ENCODE peak calls at places on chromosome 2, in nine cellular contexts. E, Q, H, F, Z, P, O, I and V are unnamed samples.

GRCh38 chr2:30686000-30686399 is 121.2 kb downstream of the CAPN13 start:
- DNase-seq in I (no peak), Q (no peak), F (peak), H (no peak), P (peak), E (no peak), Z (no peak), O (peak), V (no peak)

GRCh38 chr2:146438246-146438645 is 1406.6 kb upstream of the ACVR2A start:
- DNase-seq in F (no peak), H (no peak), E (no peak), Q (no peak), Z (no peak), P (no peak), I (no peak), O (no peak), V (no peak)

GRCh38 chr2:61017003-61017555 is 441 bp upstream of the PEX13 start:
- DNase-seq in I (peak), P (peak), Q (peak), H (peak), F (peak), Z (peak), E (peak), O (peak), V (peak)

GRCh38 chr2:212606232-212606631 is 67.6 kb upstream of the ERBB4 start:
- DNase-seq in F (no peak), E (no peak), Z (no peak), Q (no peak), O (no peak), H (no peak), P (no peak), I (no peak), V (no peak)

GRCh38 chr2:132448331-132448730 is 31.7 kb downstream of the GPR39 start:
- DNase-seq in H (no peak), P (no peak), Z (no peak), Q (no peak), F (peak), I (no peak), E (no peak), O (no peak), V (no peak)

GRCh38 chr2:163481515-163481914 is 254.3 kb downstream of the FIGN start:
- DNase-seq in P (no peak), Z (no peak), H (no peak), Q (no peak), O (no peak), I (no peak), E (no peak), F (no peak), V (no peak)

GRCh38 chr2:217527586-217528202 is 475.1 kb downstream of the TNS1 start:
- DNase-seq in Z (no peak), P (no peak), H (no peak), I (no peak), O (no peak), E (no peak), Q (no peak), F (no peak), V (no peak)

GRCh38 chr2:216621292-216621691 is 11.9 kb upstream of the IGFBP2 start:
- DNase-seq in Z (peak), H (no peak), F (no peak), P (no peak), O (no peak), I (no peak), Q (peak), E (no peak), V (no peak)

GRCh38 chr2:143468341-143468888 is 339.2 kb downstream of the ARHGAP15 start:
- DNase-seq in O (no peak), H (no peak), F (no peak), E (no peak), Q (no peak), P (no peak), I (no peak), Z (no peak), V (no peak)

GRCh38 chr2:168404764-168405163 is 51.3 kb upstream of the CERS6 start:
- DNase-seq in E (peak), H (no peak), P (no peak), O (no peak), F (no peak), Z (peak), Q (no peak), I (no peak), V (no peak)

GRCh38 chr2:219386532-219387280 is 1.0 kb downstream of the DNPEP start:
- DNase-seq in P (no peak), O (no peak), E (no peak), Q (no peak), F (no peak), H (no peak), Z (no peak), I (peak), V (no peak)

GRCh38 chr2:30981519-30981918 is 156.7 kb downstream of the GALNT14 start:
- DNase-seq in P (no peak), O (no peak), Q (peak), H (no peak), F (no peak), E (no peak), I (no peak), Z (no peak), V (no peak)

GRCh38 chr2:226354434-226354833 is 445.2 kb downstream of the IRS1 start:
- DNase-seq in O (no peak), E (no peak), Z (no peak), I (no peak), Q (no peak), P (no peak), H (no peak), F (no peak), V (no peak)

GRCh38 chr2:135615404-135615803 is 84.1 kb downstream of the R3HDM1 start:
- DNase-seq in Q (no peak), F (no peak), I (no peak), Z (no peak), E (no peak), P (no peak), O (no peak), H (no peak), V (no peak)

GRCh38 chr2:186605041-186605440 is 15.2 kb downstream of the ITGAV start:
- DNase-seq in Z (no peak), E (no peak), Q (no peak), P (no peak), O (no peak), I (no peak), H (no peak), F (no peak), V (no peak)

GRCh38 chr2:127094509-127095366 is 12.2 kb downstream of the BIN1 start:
- DNase-seq in Q (peak), O (peak), F (no peak), E (peak), I (peak), H (no peak), Z (peak), P (no peak), V (peak)

GRCh38 chr2:40106061-40106460 is 327.0 kb upstream of the THUMPD2 start:
- DNase-seq in E (no peak), Q (no peak), Z (no peak), F (no peak), I (no peak), P (no peak), O (no peak), H (no peak), V (no peak)

DNA sequence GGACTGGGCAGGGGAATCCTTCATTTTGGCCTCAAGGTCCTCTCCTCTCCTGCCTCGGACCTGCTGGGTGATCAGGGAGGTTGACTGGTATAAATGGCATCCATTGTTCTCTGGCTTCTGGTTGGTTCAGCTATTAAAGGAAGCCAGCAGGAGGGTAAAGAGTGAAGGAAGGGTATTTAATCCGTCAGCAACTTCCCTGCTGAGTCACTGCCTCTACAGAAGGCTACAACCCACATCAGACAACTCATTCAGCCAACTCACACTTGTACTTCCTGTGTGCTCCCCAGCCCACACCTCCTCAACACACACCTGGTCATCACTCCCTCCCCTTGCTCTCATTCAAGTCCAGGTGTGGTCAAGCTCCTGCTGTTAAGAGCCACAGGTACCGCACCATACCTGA is 68.3 kb upstream of the MRPS9 start:
- DNase-seq in O (no peak), P (peak), I (no peak), F (no peak), Q (no peak), Z (no peak), E (no peak), H (no peak), V (no peak)
- TF ChIP-seq POLR2A in O (no peak), P (no peak), I (no peak), F (no peak), Q (no peak), Z (no peak), E (no peak), H (no peak), V (no peak)

DNA sequence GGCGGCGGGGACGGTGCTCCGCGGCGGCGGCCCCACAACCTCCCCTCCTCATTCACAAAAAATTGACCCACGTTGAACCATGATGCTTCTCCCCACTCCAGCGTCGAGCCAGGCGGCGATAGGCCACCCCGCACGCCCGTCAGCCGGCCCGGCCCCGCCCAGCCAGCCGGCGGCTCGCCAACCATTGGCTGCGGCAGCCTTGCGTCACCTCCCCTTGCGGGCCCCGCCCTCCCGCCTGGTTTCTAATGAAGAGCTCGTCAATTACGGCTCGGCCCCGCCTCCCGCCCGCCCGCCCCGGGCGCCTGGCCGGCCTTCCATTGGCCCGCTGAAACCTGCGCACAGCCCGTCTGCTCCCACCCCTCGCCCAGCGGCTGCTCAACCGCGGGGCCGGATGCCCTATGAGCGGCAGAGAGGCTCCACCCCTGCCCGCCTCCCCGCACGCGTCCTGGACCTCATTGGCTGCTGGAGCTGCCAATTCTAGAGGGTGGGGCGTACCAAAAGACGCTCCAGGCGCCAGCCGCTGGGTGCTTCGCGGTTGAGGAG is at the start of gene HDAC4:
- DNase-seq in E (peak), O (peak), Z (peak), F (peak), Q (peak), I (peak), H (peak), P (peak), V (peak)
- TF ChIP-seq POLR2A in E (no peak), O (no peak), Z (no peak), F (no peak), Q (peak), I (no peak), H (peak), P (peak), V (no peak)

GRCh38 chr2:28390241-28390856 is 2.3 kb upstream of the FOSL2 start:
- DNase-seq in F (no peak), O (peak), E (peak), H (peak), P (peak), Z (peak), I (peak), Q (peak), V (peak)

GRCh38 chr2:28393115-28393836 is 618 bp downstream of the FOSL2 start:
- DNase-seq in P (peak), O (peak), Z (peak), H (peak), I (peak), E (peak), F (no peak), Q (peak), V (peak)

GRCh38 chr2:28390857-28391563 is 1.6 kb upstream of the FOSL2 start:
- DNase-seq in Z (peak), Q (peak), I (peak), P (peak), E (peak), H (peak), F (no peak), O (peak), V (peak)

GRCh38 chr2:28392297-28393114 is at the start of gene FOSL2:
- DNase-seq in O (peak), H (peak), Q (peak), Z (peak), P (peak), E (peak), F (peak), I (peak), V (peak)

GRCh38 chr2:28391564-28392296 is 928 bp upstream of the FOSL2 start:
- DNase-seq in O (peak), P (peak), H (peak), F (no peak), I (peak), Q (peak), Z (peak), E (peak), V (peak)
- TF ChIP-seq POLR2A in O (no peak), P (no peak), H (no peak), F (no peak), I (peak), Q (peak), Z (no peak), E (no peak), V (peak)

GRCh38 chr2:231056453-231057416 is at the start of gene PSMD1:
- DNase-seq in H (peak), E (peak), F (no peak), Q (peak), I (peak), P (peak), Z (peak), O (peak), V (peak)
- TF ChIP-seq POLR2A in H (no peak), E (peak), F (no peak), Q (no peak), I (peak), P (peak), Z (no peak), O (peak), V (no peak)

GRCh38 chr2:25386662-25387478 is 45.1 kb upstream of the DNMT3A start:
- DNase-seq in E (no peak), H (peak), I (peak), P (no peak), Z (no peak), F (peak), O (no peak), Q (no peak), V (no peak)

GRCh38 chr2:25388491-25388890 is 46.8 kb upstream of the DNMT3A start:
- DNase-seq in F (peak), O (no peak), I (peak), P (no peak), Q (no peak), Z (no peak), E (no peak), H (no peak), V (no peak)

GRCh38 chr2:25389161-25389560 is 47.4 kb upstream of the DNMT3A start:
- DNase-seq in Q (no peak), P (no peak), E (no peak), Z (no peak), F (peak), H (no peak), I (peak), O (no peak), V (no peak)

GRCh38 chr2:25383806-25384205 is 42.1 kb upstream of the DNMT3A start:
- DNase-seq in H (peak), F (no peak), E (no peak), O (no peak), Z (no peak), I (peak), Q (no peak), P (no peak), V (no peak)

DNA sequence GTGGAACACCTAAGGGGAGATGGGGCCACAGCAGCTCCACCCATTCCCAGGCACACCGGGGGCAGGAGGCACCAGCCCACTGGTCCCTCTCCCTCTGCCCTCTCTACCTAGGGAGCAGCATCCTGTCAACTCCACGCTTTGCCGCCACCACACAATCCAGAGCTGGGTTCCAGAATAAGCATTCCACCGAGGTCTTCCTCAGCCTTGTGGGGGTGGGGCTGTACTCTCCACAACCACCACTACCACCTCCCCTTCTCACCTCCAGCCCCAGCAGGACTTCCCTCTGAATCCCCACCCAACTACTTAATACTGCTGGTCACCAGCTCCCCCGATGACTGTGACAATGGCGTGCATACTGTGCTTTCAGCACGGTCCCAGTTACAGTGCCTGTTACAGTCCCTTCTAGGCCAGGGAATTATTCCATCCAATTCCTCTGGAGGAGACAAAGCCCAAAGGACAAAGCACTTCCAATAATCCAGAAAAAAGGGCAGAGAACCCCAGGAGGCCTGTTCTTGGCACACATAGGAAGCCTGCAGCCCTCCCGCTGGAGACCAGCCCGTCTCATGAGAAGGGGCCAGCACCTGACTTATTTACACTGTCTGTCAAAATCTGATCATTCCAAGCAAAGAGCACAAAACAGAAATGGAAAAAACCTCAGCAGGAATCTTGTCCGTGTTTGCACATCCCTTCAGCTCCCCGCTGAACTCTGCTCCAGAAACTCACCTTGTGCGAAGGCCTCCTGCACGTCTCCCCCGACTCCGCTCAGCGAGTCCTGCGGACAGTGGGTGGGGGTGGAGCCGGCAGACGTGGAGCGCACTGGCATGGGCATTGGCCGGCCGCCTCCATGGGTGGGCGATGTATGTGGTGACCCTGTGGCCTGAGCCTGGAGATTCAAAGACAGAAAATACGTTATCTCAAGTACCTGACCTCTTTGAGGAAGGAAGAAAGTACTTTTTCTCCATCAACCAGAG is 46.0 kb upstream of the DNMT3A start:
- DNase-seq in H (peak), Z (no peak), F (peak), P (no peak), Q (no peak), O (no peak), I (peak), E (no peak), V (no peak)
- TF ChIP-seq POLR2A in H (no peak), Z (no peak), F (no peak), P (no peak), Q (no peak), O (no peak), I (no peak), E (no peak), V (no peak)

GRCh38 chr2:10132043-10132575 is 9.6 kb downstream of the RRM2 start:
- DNase-seq in H (peak), Q (no peak), O (peak), E (no peak), F (no peak), P (no peak), I (no peak), Z (no peak), V (no peak)

GRCh38 chr2:10133007-10133647 is 10.6 kb downstream of the RRM2 start:
- DNase-seq in Z (no peak), H (peak), Q (no peak), E (no peak), P (no peak), I (no peak), O (peak), F (no peak), V (no peak)

GRCh38 chr2:10129490-10129889 is 7.0 kb downstream of the RRM2 start:
- DNase-seq in H (peak), Z (no peak), Q (no peak), I (no peak), O (peak), E (no peak), F (no peak), P (no peak), V (no peak)

GRCh38 chr2:10135296-10136089 is 13.0 kb downstream of the RRM2 start:
- DNase-seq in P (peak), Q (no peak), I (no peak), H (peak), E (no peak), F (no peak), Z (no peak), O (peak), V (no peak)

GRCh38 chr2:10132596-10132995 is 10.1 kb downstream of the RRM2 start:
- DNase-seq in O (peak), Z (no peak), H (peak), E (no peak), Q (no peak), I (no peak), F (no peak), P (no peak), V (no peak)
- TF ChIP-seq POLR2A in O (peak), Z (no peak), H (no peak), E (no peak), Q (no peak), I (no peak), F (no peak), P (no peak), V (no peak)

DNA sequence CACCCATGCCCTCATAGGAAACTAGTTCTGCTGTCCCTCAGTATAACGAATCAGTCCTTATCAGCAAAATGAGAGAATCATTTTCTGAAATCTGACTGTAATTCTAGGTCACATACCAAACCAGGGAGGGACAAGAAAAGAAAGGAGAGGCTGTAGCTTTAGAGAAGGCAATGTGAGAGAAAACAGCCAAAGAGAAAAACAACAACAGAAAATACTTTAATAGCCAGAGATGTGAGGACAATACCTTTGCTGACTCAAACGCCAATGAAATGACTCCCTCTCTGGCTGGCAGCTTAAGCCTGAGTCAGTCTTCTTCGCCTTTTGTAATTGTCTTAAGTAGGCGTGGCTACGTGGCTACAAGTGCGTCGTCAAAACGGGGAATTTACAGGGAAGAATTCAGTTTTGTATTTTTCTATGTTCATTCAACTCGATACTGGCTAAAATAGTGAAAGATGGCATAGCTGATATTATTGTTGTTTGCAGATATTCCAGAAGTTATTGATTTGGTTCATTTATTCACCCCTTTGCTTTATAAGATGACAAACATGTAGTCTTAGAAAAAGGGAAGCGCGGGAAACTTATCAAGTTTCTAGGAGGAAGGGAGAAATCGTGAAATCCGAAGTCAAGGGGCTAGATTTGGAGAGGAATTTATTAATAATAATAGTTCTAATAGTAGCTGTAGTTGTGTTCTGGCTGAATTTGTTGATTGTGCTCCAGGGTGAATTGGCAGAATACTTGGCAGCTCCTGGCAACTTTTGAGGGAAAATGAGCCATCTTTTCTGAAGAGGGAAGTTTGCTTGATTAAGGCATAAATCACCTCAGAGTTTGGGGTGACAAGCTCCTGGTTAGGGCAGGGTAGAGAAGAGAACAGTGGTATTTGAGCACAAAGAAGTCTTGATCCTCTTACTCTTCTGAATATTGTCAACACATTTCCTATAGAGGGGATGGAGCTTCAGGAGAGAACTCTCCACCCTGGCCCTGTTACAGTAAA is at the start of gene IL1A:
- DNase-seq in H (peak), P (peak), I (no peak), Z (no peak), E (no peak), F (no peak), O (peak), Q (no peak), V (no peak)
- TF ChIP-seq POLR2A in H (no peak), P (no peak), I (no peak), Z (no peak), E (no peak), F (no peak), O (no peak), Q (no peak), V (no peak)